ENCODE peak calls at places on chromosomes 5 and 9, in six cellular contexts. X is type B pancreatic cell, J is upper lobe of right lung, B is IMR-90, E is tibial artery, Z is left ventricle myocardium inferior. Q is an unnamed sample.

GRCh38 chr5:117954341-117954740 is 1034.0 kb downstream of the DTWD2 start:
- DNase-seq in X (no peak), J (no peak), B (peak), E (no peak), Z (no peak), Q (no peak)

GRCh38 chr5:110977927-110978326 is 93.6 kb upstream of the TSLP start:
- DNase-seq in X (no peak), J (no peak), B (peak), E (no peak), Z (no peak), Q (no peak)

GRCh38 chr5:72956324-72957140 is 691 bp downstream of the FCHO2 start:
- DNase-seq in X (peak), J (peak), B (peak), E (peak), Z (peak), Q (peak)

GRCh38 chr5:109034276-109034675 is 286.6 kb downstream of the FER start:
- DNase-seq in X (no peak), J (no peak), B (no peak), E (no peak), Z (no peak), Q (no peak)

GRCh38 chr9:93065321-93065720 is 6.8 kb downstream of the SUSD3 start:
- DNase-seq in X (no peak), J (no peak), B (no peak), E (peak), Z (no peak), Q (no peak)

GRCh38 chr5:108639356-108639755 is 108.3 kb upstream of the FER start:
- DNase-seq in X (no peak), J (no peak), B (no peak), E (no peak), Z (no peak), Q (no peak)

GRCh38 chr5:68744196-68744595 is 349.6 kb upstream of the SLC30A5 start:
- DNase-seq in X (no peak), J (no peak), B (no peak), E (no peak), Z (no peak), Q (no peak)

GRCh38 chr9:110142868-110143866 is 64.8 kb downstream of the C9orf152 start:
- DNase-seq in X (no peak), J (no peak), B (no peak), E (no peak), Z (no peak), Q (no peak)

GRCh38 chr5:67998709-67999251 is 216.8 kb upstream of the PIK3R1 start:
- DNase-seq in X (no peak), J (peak), B (peak), E (peak), Z (peak), Q (no peak)

DNA sequence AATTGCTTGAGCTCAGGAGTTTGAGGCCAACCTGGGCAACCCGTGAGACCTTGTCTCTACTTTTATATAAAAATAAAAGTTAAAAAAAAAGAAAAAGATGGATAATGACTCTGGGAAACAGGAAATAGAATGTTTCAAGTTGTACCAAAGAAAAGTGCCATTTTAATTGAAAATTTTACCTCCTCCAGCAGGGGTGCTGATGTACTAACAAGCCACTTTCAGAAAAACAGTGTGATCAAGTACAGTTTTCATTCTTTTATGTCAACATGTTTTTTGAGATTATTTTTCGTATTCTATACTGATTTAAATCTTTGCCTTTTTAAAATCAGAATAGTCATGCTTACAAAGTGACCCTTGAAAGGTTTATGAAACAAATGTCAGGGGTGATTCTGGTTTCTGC is 30.8 kb downstream of the F2R start:
- DNase-seq in X (no peak), J (no peak), B (no peak), E (no peak), Z (no peak), Q (no peak)
- TF ChIP-seq CTCF in X (no peak), J (no peak), B (no peak), E (no peak), Z (no peak), Q (no peak)

GRCh38 chr5:147935032-147935431 is 28.7 kb upstream of the C5orf46 start:
- DNase-seq in X (no peak), J (no peak), B (peak), E (no peak), Z (no peak), Q (no peak)
- TF ChIP-seq CTCF in X (peak), J (peak), B (peak), E (peak), Z (peak), Q (no peak)

GRCh38 chr5:32474201-32474854 is 29.8 kb upstream of the ZFR start:
- DNase-seq in X (no peak), J (no peak), B (no peak), E (no peak), Z (no peak), Q (no peak)
- TF ChIP-seq CTCF in X (no peak), J (no peak), B (no peak), E (no peak), Z (no peak), Q (no peak)

GRCh38 chr5:176697929-176698520 is 50.7 kb downstream of the TSPAN17 start:
- DNase-seq in X (no peak), J (no peak), B (no peak), E (no peak), Z (no peak), Q (no peak)

GRCh38 chr5:176702952-176703641 is 55.8 kb downstream of the TSPAN17 start:
- DNase-seq in X (no peak), J (no peak), B (no peak), E (no peak), Z (no peak), Q (no peak)

GRCh38 chr5:176704355-176704754 is 57.1 kb downstream of the TSPAN17 start:
- DNase-seq in X (no peak), J (no peak), B (no peak), E (no peak), Z (no peak), Q (no peak)

GRCh38 chr5:176697267-176697928 is 50.1 kb downstream of the TSPAN17 start:
- DNase-seq in X (no peak), J (no peak), B (no peak), E (no peak), Z (no peak), Q (no peak)

GRCh38 chr5:176700239-176700847 is 53.1 kb downstream of the TSPAN17 start:
- DNase-seq in X (no peak), J (no peak), B (no peak), E (no peak), Z (no peak), Q (no peak)
- TF ChIP-seq CTCF in X (peak), J (peak), B (peak), E (no peak), Z (peak), Q (no peak)

GRCh38 chr9:87497604-87498045 is at the start of gene DAPK1:
- DNase-seq in X (peak), J (peak), B (no peak), E (peak), Z (peak), Q (peak)
- TF ChIP-seq CTCF in X (peak), J (peak), B (no peak), E (no peak), Z (no peak), Q (no peak)

Q was measured in omental fat pad.